ENCODE peak calls at places on chromosomes 7 and 10, in four cellular contexts. Q, C, J and Z are unnamed samples.
A peak's percentile ranks its signal among the peaks of the same experiment; 100 is the strongest.

GRCh38 chr7:24926623-24927539 is 53.1 kb downstream of the OSBPL3 start:
- DNase-seq in C (no peak), J (peak; percentile 88), Q (peak; percentile 89), Z (no peak)

GRCh38 chr7:2114052-2114451 is 118.7 kb downstream of the MAD1L1 start:
- DNase-seq in J (peak; percentile 58), C (no peak), Q (peak; percentile 88), Z (peak; percentile 59)

GRCh38 chr10:4256971-4257370 is 472.0 kb upstream of the KLF6 start:
- DNase-seq in Q (no peak), J (no peak), C (no peak), Z (no peak)

GRCh38 chr7:2771274-2771711 is 72.8 kb downstream of the GNA12 start:
- DNase-seq in C (no peak), Q (no peak), J (no peak), Z (no peak)

GRCh38 chr10:129402459-129402858 is 64.6 kb upstream of the MGMT start:
- DNase-seq in Q (no peak), C (no peak), J (no peak), Z (no peak)

GRCh38 chr10:93745411-93746065 is 12.2 kb upstream of the LGI1 start:
- DNase-seq in C (no peak), Q (no peak), J (peak; percentile 54), Z (no peak)

GRCh38 chr7:137986252-137987010 is 15.5 kb downstream of the CREB3L2 start:
- DNase-seq in Q (peak; percentile 90), C (no peak), J (peak; percentile 76), Z (no peak)

GRCh38 chr7:145313601-145314000 is 477.7 kb upstream of the TPK1 start:
- DNase-seq in C (no peak), Q (no peak), J (no peak), Z (no peak)

DNA sequence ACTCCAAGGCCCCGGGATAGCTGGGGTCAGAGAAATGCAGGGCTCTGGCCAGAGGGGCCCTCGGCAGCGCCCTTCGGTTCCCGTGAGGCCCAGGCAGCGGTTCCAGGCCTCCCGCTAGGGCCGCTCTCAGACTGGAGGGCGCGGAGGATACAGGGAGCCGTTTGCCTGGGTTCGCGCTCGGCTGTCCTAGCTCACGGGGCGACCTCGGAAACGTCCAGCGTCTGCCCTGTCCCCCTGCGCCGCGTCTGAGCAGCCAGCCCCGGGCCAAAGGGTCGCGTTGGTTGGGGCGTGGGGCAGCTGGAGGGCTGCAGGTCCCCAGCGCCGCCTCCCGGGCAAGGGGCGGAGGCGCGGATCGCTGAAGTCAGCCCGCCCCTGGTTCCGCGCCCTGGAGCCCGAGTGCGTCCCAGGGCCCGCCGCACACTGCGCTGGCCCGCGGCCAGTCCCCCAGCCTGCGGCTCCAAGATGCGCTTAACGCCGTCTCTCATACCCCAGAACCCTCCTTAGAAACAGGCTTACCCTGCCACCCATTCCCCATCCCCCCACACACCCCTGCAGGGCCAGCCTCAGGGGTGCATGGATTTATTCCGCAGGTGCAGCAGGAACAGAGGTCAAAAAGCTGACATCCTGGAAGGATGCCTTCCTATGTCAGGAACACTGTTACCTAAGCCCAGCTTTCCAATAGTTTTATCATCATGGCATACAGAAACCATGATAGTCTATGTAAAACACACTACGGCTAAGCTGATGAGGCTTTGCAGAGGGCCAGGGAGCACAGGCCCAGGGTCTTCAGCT is 22.1 kb upstream of the OPN4 start:
- DNase-seq in J (no peak), Q (no peak), C (no peak), Z (no peak)
- H3K4me3 ChIP-seq in J (peak overlapping the region; percentile 69), Q (no peak overlapping the region), C (no peak overlapping the region), Z (no peak overlapping the region)

GRCh38 chr7:150972746-150973145 is 5.4 kb downstream of the KCNH2 start:
- DNase-seq in Q (no peak), J (no peak), C (no peak), Z (no peak)
- H3K4me3 ChIP-seq in Q (no peak overlapping the region), J (no peak overlapping the region), C (no peak overlapping the region), Z (no peak overlapping the region)

GRCh38 chr10:44628921-44629320 is 244.0 kb upstream of the CXCL12 start:
- DNase-seq in J (peak; percentile 95), Q (peak; percentile 86), C (no peak), Z (no peak)
- H3K4me3 ChIP-seq in J (peak overlapping the region; percentile 37), Q (no peak overlapping the region), C (no peak overlapping the region), Z (no peak overlapping the region)

GRCh38 chr10:95655571-95656290 is 780 bp downstream of the ALDH18A1 start:
- DNase-seq in Q (peak; percentile 50), J (peak; percentile 49), C (no peak), Z (no peak)

GRCh38 chr10:95660283-95660682 is 3.8 kb upstream of the ALDH18A1 start:
- DNase-seq in Q (peak; percentile 64), J (no peak), C (no peak), Z (no peak)

GRCh38 chr10:95656291-95657164 is at the start of gene ALDH18A1:
- DNase-seq in J (peak; percentile 97), Q (peak; percentile 89), C (peak; percentile 94), Z (peak; percentile 92)

GRCh38 chr10:95653895-95654294 is 2.6 kb downstream of the ALDH18A1 start:
- DNase-seq in J (no peak), Q (no peak), C (no peak), Z (no peak)

DNA sequence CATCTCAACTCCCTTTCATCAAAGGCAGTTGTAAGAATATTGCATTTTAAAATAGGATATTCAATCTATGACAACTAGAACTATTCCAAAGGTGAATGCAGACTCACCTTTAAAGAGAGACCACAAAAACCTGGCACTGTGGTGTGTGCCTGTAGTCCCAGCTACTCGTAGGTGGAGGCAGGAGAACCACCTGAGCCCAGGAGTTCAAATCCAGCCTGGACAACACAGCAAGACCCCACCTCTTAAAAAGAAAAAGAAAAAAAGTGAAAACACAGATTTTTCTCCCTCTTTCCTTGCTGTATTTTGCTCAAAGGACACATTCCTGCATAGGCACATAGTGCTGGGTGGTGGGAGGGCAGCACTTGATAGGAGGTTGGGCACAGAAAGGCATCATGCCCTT is 739 bp upstream of the ALDH18A1 start:
- DNase-seq in J (no peak), Q (no peak), C (no peak), Z (no peak)
- H3K4me3 ChIP-seq in J (peak overlapping the region; percentile 90), Q (no peak overlapping the region), C (peak overlapping the region; percentile 82), Z (peak overlapping the region; percentile 94)

GRCh38 chr7:81248420-81248819 is 329.6 kb upstream of the SEMA3C start:
- DNase-seq in Q (no peak), C (no peak), J (no peak), Z (peak; percentile 64)
- H3K4me3 ChIP-seq in Q (no peak overlapping the region), C (no peak overlapping the region), J (no peak overlapping the region), Z (no peak overlapping the region)

GRCh38 chr10:104340692-104341091 is 2.4 kb upstream of the ITPRIP start:
- DNase-seq in C (no peak), Q (no peak), J (no peak), Z (no peak)
- H3K4me3 ChIP-seq in C (no peak overlapping the region), Q (no peak overlapping the region), J (no peak overlapping the region), Z (no peak overlapping the region)

GRCh38 chr10:7538970-7539694 is 127.6 kb downstream of the ITIH5 start:
- DNase-seq in J (no peak), Q (no peak), C (no peak), Z (no peak)
- H3K4me3 ChIP-seq in J (no peak overlapping the region), Q (no peak overlapping the region), C (no peak overlapping the region), Z (no peak overlapping the region)